ENCODE peak calls at places on chromosomes 6 and 20, in five cellular contexts. G is SJSA1, R is fibroblast of lung, I is A549, V is tibial artery. S is an unnamed sample. For H3K4me1, the result is how much of the 10 kb centered on the place peaks cover.

GRCh38 chr6:322205-322930 is 30.1 kb downstream of the DUSP22 start:
- DNase-seq in I (no peak), G (no peak), R (no peak), V (no peak), S (no peak)

GRCh38 chr6:38957426-38957825 is 91.2 kb upstream of the GLP1R start:
- DNase-seq in I (no peak), R (no peak), V (no peak), G (no peak), S (no peak)

GRCh38 chr6:109165392-109165964 is 70.2 kb downstream of the CEP57L1 start:
- DNase-seq in G (no peak), I (no peak), R (peak), V (no peak), S (peak)

GRCh38 chr20:35563834-35564233 is 22.0 kb downstream of the ERGIC3 start:
- DNase-seq in G (no peak), R (no peak), V (no peak), I (no peak), S (no peak)

GRCh38 chr6:2296781-2297180 is 51.4 kb upstream of the GMDS start:
- DNase-seq in G (no peak), V (no peak), R (no peak), I (no peak), S (no peak)

GRCh38 chr6:82185948-82186347 is 61.6 kb downstream of the IBTK start:
- DNase-seq in R (peak), V (no peak), I (no peak), G (no peak), S (no peak)

GRCh38 chr6:151962246-151962846 is 154.9 kb downstream of the ESR1 start:
- DNase-seq in I (no peak), V (no peak), R (peak), G (peak), S (no peak)

GRCh38 chr6:163352011-163352685 is 62.4 kb upstream of the QKI start:
- DNase-seq in I (no peak), G (no peak), V (no peak), R (no peak), S (no peak)

GRCh38 chr6:78947962-78948361 is 80.6 kb downstream of the IRAK1BP1 start:
- DNase-seq in R (peak), V (no peak), I (no peak), G (peak), S (no peak)

GRCh38 chr6:6474170-6474920 is 114.2 kb upstream of the LY86 start:
- DNase-seq in V (no peak), R (no peak), G (no peak), I (no peak), S (no peak)

GRCh38 chr20:58192567-58192966 is 35.9 kb downstream of the ANKRD60 start:
- DNase-seq in I (no peak), V (no peak), R (no peak), G (no peak), S (no peak)

GRCh38 chr6:5076931-5077330 is 8.2 kb upstream of the PPP1R3G start:
- DNase-seq in R (no peak), G (no peak), I (no peak), V (no peak), S (no peak)

GRCh38 chr20:31608256-31608980 is 3.3 kb downstream of the ID1 start:
- DNase-seq in I (peak), R (peak), G (peak), V (peak), S (peak)

GRCh38 chr20:52226370-52226769 is 34.8 kb upstream of the ZFP64 start:
- DNase-seq in R (no peak), V (no peak), G (no peak), I (no peak), S (no peak)

GRCh38 chr6:43297644-43298564 is at the start of gene SLC22A7:
- DNase-seq in G (no peak), V (no peak), I (no peak), R (no peak), S (no peak)

GRCh38 chr20:1933465-1933870 is 38.3 kb downstream of the SIRPA start:
- DNase-seq in V (peak), G (no peak), R (peak), I (no peak), S (peak)

GRCh38 chr6:33208089-33208967 is at the start of gene RING1:
- DNase-seq in R (peak), G (peak), V (peak), I (peak), S (peak)

GRCh38 chr6:144878577-144878976 is 593.4 kb downstream of the UTRN start:
- DNase-seq in G (no peak), V (no peak), R (no peak), I (no peak), S (no peak)

GRCh38 chr20:24724982-24725533 is 224.0 kb upstream of the CST7 start:
- DNase-seq in R (no peak), I (no peak), V (no peak), G (no peak), S (no peak)

GRCh38 chr6:12010635-12011275 is 1.4 kb upstream of the HIVEP1 start:
- DNase-seq in G (no peak), V (peak), I (peak), R (no peak), S (peak)

GRCh38 chr20:3330046-3330741 is 77.3 kb downstream of the DNAAF9 start:
- DNase-seq in R (no peak), G (no peak), I (no peak), V (peak), S (no peak)

GRCh38 chr6:119067091-119067490 is 11.4 kb downstream of the FAM184A start:
- DNase-seq in I (no peak), V (no peak), R (no peak), G (no peak), S (no peak)

GRCh38 chr6:157861814-157862213 is 38.8 kb downstream of the SNX9 start:
- DNase-seq in V (no peak), G (no peak), I (no peak), R (peak), S (no peak)

GRCh38 chr6:49949062-49949461 is 14.9 kb downstream of the DEFB114 start:
- DNase-seq in R (no peak), V (no peak), G (no peak), I (no peak), S (no peak)

GRCh38 chr6:30743099-30744053 is 889 bp upstream of the FLOT1 start:
- DNase-seq in V (peak), R (no peak), G (no peak), I (no peak), S (peak)

GRCh38 chr6:137001287-137001976 is 43.3 kb downstream of the IL20RA start:
- DNase-seq in V (no peak), I (peak), G (peak), R (peak), S (no peak)

GRCh38 chr20:7967199-7967844 is 27.1 kb upstream of the HAO1 start:
- DNase-seq in R (peak), V (no peak), G (no peak), I (no peak), S (no peak)

GRCh38 chr6:166351715-166352285 is 9.5 kb upstream of the SFT2D1 start:
- DNase-seq in R (peak), I (no peak), V (no peak), G (no peak), S (no peak)

GRCh38 chr6:143556529-143556928 is 45.0 kb upstream of the FUCA2 start:
- DNase-seq in I (no peak), V (no peak), G (peak), R (peak), S (no peak)

GRCh38 chr6:99412065-99412464 is 13.0 kb downstream of the PNISR start:
- DNase-seq in R (no peak), G (no peak), I (no peak), V (no peak), S (no peak)

GRCh38 chr20:4726710-4727391 is 5.1 kb downstream of the PRND start:
- DNase-seq in V (no peak), I (no peak), G (peak), R (peak), S (no peak)

GRCh38 chr6:16733085-16733484 is 28.2 kb downstream of the ATXN1 start:
- DNase-seq in G (no peak), I (no peak), V (no peak), R (peak), S (no peak)

GRCh38 chr6:1572892-1573291 is 36.8 kb upstream of the FOXC1 start:
- DNase-seq in I (no peak), V (no peak), G (no peak), R (no peak), S (no peak)

GRCh38 chr6:155022726-155023125 is 27.6 kb downstream of the TIAM2 start:
- DNase-seq in R (no peak), V (no peak), G (no peak), I (no peak), S (no peak)

GRCh38 chr6:28355743-28356665 is 6.3 kb downstream of the ZKSCAN3 start:
- DNase-seq in I (peak), G (peak), V (peak), R (peak), S (peak)

GRCh38 chr20:45346851-45347250 is 1.4 kb downstream of the SDC4 start:
- DNase-seq in V (no peak), R (peak), I (no peak), G (no peak), S (no peak)
- H3K4me3 ChIP-seq in V (peak), R (peak), I (peak), G (peak), S (peak)

GRCh38 chr6:15322184-15322583 is 76.3 kb downstream of the JARID2 start:
- DNase-seq in V (no peak), R (no peak), G (no peak), I (no peak), S (no peak)
- H3K4me1 ChIP-seq in V (under half), R (under half), G (under half), I (under half), S (under half)

DNA sequence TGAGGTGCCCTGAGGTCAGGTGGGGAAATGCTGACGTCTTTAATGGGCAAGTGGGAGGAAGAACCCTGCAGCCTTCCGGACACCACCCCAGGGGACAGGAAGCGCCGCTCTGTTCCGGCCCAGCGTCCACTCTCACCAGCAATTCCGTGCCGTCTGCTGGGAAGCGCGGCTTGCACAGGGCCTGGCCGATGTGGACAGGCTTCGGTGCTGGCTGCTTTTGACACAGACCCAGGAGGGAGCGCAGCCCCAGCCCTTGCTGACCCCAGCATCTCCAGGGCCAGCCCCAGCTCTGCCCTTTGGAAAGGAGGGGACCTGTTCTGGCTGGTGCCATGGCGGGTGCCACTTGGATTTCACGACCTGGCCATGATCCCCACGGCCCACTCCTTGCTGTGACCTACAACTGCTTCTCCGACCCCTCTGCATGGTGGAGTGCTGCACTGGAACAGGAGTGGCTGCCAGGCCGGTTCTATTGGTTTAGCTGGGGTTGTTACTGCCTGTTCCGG is 123.2 kb downstream of the DLL1 start:
- DNase-seq in G (no peak), I (no peak), R (no peak), V (no peak), S (no peak)
- H3K4me3 ChIP-seq in G (no peak), I (no peak), R (no peak), V (no peak), S (no peak)

GRCh38 chr6:125747589-125748533 is 1.6 kb upstream of the HEY2 start:
- DNase-seq in V (peak), I (no peak), R (no peak), G (peak), S (no peak)

GRCh38 chr6:125748534-125749111 is 809 bp upstream of the HEY2 start:
- DNase-seq in V (no peak), G (peak), I (no peak), R (peak), S (no peak)

GRCh38 chr6:125749864-125750691 is 646 bp downstream of the HEY2 start:
- DNase-seq in I (no peak), V (peak), R (no peak), G (no peak), S (no peak)

GRCh38 chr6:125750692-125751333 is 1.4 kb downstream of the HEY2 start:
- DNase-seq in R (no peak), I (no peak), V (no peak), G (no peak), S (no peak)

DNA sequence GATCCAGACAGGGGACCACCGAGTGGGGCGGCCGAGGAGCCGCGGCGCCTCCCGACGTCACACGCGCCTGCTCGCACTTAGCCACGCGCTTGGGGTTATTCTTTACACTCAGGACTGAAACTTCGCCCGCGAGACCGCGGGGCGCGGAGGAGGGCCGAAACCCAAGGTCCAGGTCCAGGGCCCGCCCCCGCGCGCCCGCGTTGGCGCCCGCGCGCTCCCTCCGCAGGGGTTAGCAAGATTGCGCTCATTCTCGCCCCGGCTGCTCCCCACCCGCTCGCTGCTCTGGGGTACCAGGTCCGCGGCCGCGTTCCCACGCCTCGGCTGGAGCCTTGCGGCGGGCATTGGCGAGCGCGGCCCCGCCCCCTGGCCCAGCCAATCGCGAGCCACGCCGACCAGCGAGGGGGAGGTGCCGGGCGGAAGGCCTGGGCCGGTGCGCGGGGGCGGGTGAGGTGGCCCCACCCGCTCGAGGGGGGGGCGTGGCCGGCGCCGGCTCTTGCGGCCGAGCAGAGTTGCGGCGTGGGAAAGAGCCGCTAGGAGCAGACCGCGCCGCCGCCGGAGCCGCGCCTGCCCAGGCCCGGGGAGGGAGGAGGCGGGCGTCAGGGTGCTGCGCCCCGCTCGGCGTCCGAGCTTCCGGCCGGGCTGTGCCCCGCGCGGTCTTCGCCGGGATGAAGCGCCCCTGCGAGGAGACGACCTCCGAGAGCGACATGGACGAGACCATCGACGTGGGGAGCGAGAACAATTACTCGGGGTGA is at the start of gene HEY2:
- DNase-seq in V (peak), G (peak), I (peak), R (peak), S (peak)
- H3K4me1 ChIP-seq in V (under half), G (under half), I (under half), R (under half), S (under half)

GRCh38 chr6:21599074-21599639 is 5.6 kb downstream of the SOX4 start:
- DNase-seq in R (no peak), I (no peak), G (no peak), V (no peak), S (no peak)
- H3K4me3 ChIP-seq in R (no peak), I (peak), G (no peak), V (no peak), S (no peak)

DNA sequence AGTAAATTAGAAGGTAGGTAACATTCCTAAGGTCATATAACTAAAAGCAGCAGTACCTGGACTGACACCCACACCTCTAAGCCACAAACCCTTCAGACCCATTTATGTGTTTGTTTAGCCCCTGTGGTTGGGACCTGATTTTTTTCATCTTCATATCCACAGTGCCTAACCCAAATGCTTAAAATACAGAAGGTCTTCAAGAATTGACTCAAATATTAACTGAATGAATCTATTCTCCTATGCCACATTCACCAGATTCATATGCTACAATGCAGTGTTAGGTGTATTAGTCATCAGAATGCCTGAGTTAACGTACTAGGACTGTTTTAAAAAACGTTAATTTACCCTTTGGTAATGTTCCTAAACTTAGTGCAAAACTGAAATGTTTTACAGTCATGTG is 124.8 kb downstream of the AHI1 start:
- DNase-seq in G (no peak), V (no peak), R (peak), I (no peak), S (no peak)
- H3K4me1 ChIP-seq in G (under half), V (under half), R (under half), I (under half), S (under half)